ENCODE peak calls at places on chromosomes 2 and 18, in five cellular contexts. K, I, X, Y and S are unnamed samples.

GRCh38 chr2:64192080-64192479 is 47.9 kb upstream of the PELI1 start:
- DNase-seq in I (no peak), K (no peak), Y (no peak), X (no peak), S (no peak)

GRCh38 chr2:157789933-157790511 is 86.1 kb downstream of the ACVR1 start:
- DNase-seq in X (no peak), Y (no peak), I (no peak), K (no peak), S (no peak)

GRCh38 chr2:212416126-212416525 is 122.5 kb downstream of the ERBB4 start:
- DNase-seq in K (no peak), Y (no peak), X (no peak), I (no peak), S (no peak)

GRCh38 chr2:70888389-70888924 is 47.2 kb upstream of the ATP6V1B1 start:
- DNase-seq in I (no peak), X (no peak), Y (no peak), K (no peak), S (no peak)

GRCh38 chr18:6058941-6059340 is 163.6 kb upstream of the TMEM200C start:
- DNase-seq in K (no peak), Y (no peak), X (no peak), I (no peak), S (peak)

GRCh38 chr2:132633635-132634034 is 36.4 kb downstream of the LYPD1 start:
- DNase-seq in X (no peak), I (no peak), Y (no peak), K (no peak), S (no peak)

GRCh38 chr18:78741381-78742340 is 238.0 kb upstream of the SALL3 start:
- DNase-seq in I (no peak), X (no peak), K (no peak), Y (no peak), S (no peak)

GRCh38 chr2:86628091-86628522 is 4.4 kb upstream of the RNF103 start:
- DNase-seq in K (no peak), X (no peak), I (no peak), Y (peak), S (peak)

GRCh38 chr18:57819119-57819518 is 16.0 kb upstream of the ATP8B1 start:
- DNase-seq in K (no peak), X (no peak), Y (no peak), I (no peak), S (no peak)

GRCh38 chr2:60641866-60642788 is 88.7 kb upstream of the BCL11A start:
- DNase-seq in I (no peak), K (peak), Y (no peak), X (peak), S (peak)

GRCh38 chr18:76803814-76804213 is 18.5 kb upstream of the ZNF236 start:
- DNase-seq in K (peak), I (no peak), X (peak), Y (peak), S (peak)

GRCh38 chr2:50344509-50345106 is 687.3 kb downstream of the NRXN1 start:
- DNase-seq in X (no peak), I (no peak), K (no peak), Y (no peak), S (no peak)

GRCh38 chr2:21262426-21262940 is 138.7 kb downstream of the TDRD15 start:
- DNase-seq in Y (no peak), I (no peak), K (no peak), X (no peak), S (no peak)

GRCh38 chr2:25685030-25685429 is 11.7 kb upstream of the DTNB start:
- DNase-seq in X (no peak), I (no peak), K (no peak), Y (no peak), S (no peak)

GRCh38 chr2:23756593-23757292 is 170.2 kb downstream of the ATAD2B start:
- DNase-seq in Y (no peak), I (no peak), X (no peak), K (no peak), S (no peak)

GRCh38 chr2:65607906-65608305 is 175.5 kb upstream of the SPRED2 start:
- DNase-seq in I (no peak), Y (no peak), K (no peak), X (no peak), S (no peak)

GRCh38 chr2:143321994-143322393 is 192.8 kb downstream of the ARHGAP15 start:
- DNase-seq in K (peak), X (no peak), I (no peak), Y (no peak), S (no peak)

GRCh38 chr18:44839239-44839666 is 158.6 kb downstream of the SETBP1 start:
- DNase-seq in X (no peak), Y (peak), K (peak), I (no peak), S (no peak)

GRCh38 chr2:50863856-50864255 is 168.1 kb downstream of the NRXN1 start:
- DNase-seq in K (no peak), I (no peak), Y (no peak), X (no peak), S (no peak)

GRCh38 chr2:33018271-33018670 is 71.5 kb downstream of the LTBP1 start:
- DNase-seq in I (no peak), K (no peak), Y (no peak), X (no peak), S (no peak)

GRCh38 chr2:187644991-187645390 is 90.8 kb upstream of the TFPI start:
- DNase-seq in K (no peak), I (no peak), Y (no peak), X (no peak), S (no peak)

GRCh38 chr18:32049393-32050161 is 31.0 kb downstream of the RNF125 start:
- DNase-seq in K (no peak), I (no peak), Y (no peak), X (no peak), S (no peak)

GRCh38 chr2:174771631-174772491 is 7.6 kb upstream of the CHRNA1 start:
- DNase-seq in X (peak), K (peak), I (peak), Y (no peak), S (peak)

GRCh38 chr2:241854342-241855244 is 4.1 kb downstream of the PDCD1 start:
- DNase-seq in I (no peak), Y (no peak), X (peak), K (peak), S (peak)

GRCh38 chr18:24259869-24260662 is 121.2 kb downstream of the CABYR start:
- DNase-seq in I (no peak), X (no peak), Y (no peak), K (no peak), S (no peak)

GRCh38 chr2:241638063-241638660 is 669 bp downstream of the ATG4B start:
- DNase-seq in K (no peak), I (no peak), Y (no peak), X (no peak), S (no peak)

GRCh38 chr18:13136056-13136688 is 82.4 kb upstream of the LDLRAD4 start:
- DNase-seq in I (no peak), K (no peak), Y (no peak), X (no peak), S (no peak)

GRCh38 chr2:97844311-97844859 is 131.0 kb downstream of the ZAP70 start:
- DNase-seq in Y (no peak), I (no peak), X (peak), K (no peak), S (no peak)

GRCh38 chr18:3262234-3263171 is 570 bp downstream of the MYL12B start:
- DNase-seq in Y (no peak), I (no peak), K (peak), X (no peak), S (no peak)

DNA sequence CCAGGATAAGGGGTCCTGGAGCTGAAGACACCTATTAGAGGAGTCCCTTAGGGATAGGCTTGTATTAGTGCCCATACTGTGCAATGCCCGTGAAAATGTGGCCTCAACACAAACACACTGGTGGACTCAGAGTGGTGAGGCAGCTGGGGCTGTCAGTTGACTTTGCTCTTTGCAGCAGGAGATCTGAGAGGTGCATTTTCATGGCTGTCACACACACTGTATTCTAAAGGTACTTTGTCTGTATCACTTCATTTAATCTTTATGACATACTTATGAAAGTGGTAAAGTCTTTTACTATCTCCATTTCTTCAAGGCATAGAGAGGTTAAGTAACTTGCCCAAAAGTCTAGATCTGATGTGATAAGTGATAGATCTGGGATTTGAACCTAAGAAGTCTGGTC is 55.1 kb upstream of the GCFC2 start:
- DNase-seq in X (no peak), Y (no peak), K (no peak), I (no peak), S (no peak)
- H3K4me2 ChIP-seq in X (no peak), Y (no peak), K (no peak), I (no peak), S (no peak)

GRCh38 chr2:141767051-141767450 is 363.8 kb downstream of the LRP1B start:
- DNase-seq in I (no peak), Y (no peak), X (no peak), K (no peak), S (no peak)

GRCh38 chr2:141766225-141766624 is 364.6 kb downstream of the LRP1B start:
- DNase-seq in Y (no peak), I (no peak), X (no peak), K (no peak), S (no peak)

GRCh38 chr2:141770511-141770910 is 360.3 kb downstream of the LRP1B start:
- DNase-seq in Y (no peak), X (no peak), K (no peak), I (no peak), S (no peak)
- TF ChIP-seq TAF1 in Y (no peak), X (no peak), K (no peak), I (no peak), S (no peak)

GRCh38 chr2:237604391-237604790 is 13.9 kb upstream of the RAB17 start:
- DNase-seq in X (no peak), K (no peak), I (no peak), Y (no peak), S (no peak)

GRCh38 chr2:237602409-237602808 is 11.9 kb upstream of the RAB17 start:
- DNase-seq in K (no peak), Y (no peak), I (no peak), X (no peak), S (no peak)

GRCh38 chr2:237604960-237605359 is 14.4 kb upstream of the RAB17 start:
- DNase-seq in I (no peak), K (no peak), Y (no peak), X (no peak), S (peak)

GRCh38 chr2:237603049-237603717 is 12.6 kb upstream of the RAB17 start:
- DNase-seq in I (no peak), K (no peak), X (no peak), Y (no peak), S (no peak)

DNA sequence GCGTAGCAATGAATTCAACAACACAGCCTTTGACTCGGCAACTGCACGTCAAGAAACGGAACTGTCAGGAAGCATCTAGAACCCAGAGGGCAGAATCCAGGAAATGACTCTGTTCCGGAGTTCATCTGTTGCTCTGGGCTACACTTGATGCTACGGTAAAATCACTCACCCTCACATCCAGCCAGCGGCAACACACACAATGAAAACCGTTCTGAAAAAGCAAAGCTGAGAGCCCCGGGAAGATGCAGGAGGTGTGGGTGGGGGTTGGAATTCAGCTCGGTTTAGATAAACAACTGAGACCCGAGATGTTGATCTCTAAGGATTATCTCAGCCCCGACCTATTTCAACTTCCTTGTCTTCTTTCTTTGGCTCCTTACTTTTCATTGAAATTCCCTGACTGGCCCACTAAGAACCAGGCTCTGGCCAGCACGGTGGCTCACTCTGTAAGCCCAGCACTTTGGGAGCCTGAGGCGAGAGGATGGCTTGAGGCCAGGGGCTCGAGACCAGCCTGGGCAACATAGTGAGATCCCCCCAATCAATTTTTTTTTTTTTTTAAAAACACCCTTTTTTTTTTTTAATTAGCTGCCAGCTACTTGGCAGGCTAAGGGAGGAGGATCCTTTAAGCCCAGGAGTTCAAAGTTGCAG is 13.3 kb upstream of the RAB17 start:
- DNase-seq in X (no peak), I (no peak), Y (peak), K (no peak), S (peak)
- H3K4me2 ChIP-seq in X (no peak), I (no peak), Y (peak), K (no peak), S (peak)

GRCh38 chr2:240144649-240145261 is 4.3 kb upstream of the OTOS start:
- DNase-seq in X (no peak), Y (no peak), K (no peak), I (no peak), S (no peak)

GRCh38 chr2:240143276-240143675 is 2.8 kb upstream of the OTOS start:
- DNase-seq in Y (no peak), X (no peak), K (no peak), I (no peak), S (no peak)

GRCh38 chr2:240145461-240145860 is 5.0 kb upstream of the OTOS start:
- DNase-seq in X (no peak), Y (no peak), I (no peak), K (no peak), S (no peak)

GRCh38 chr2:240142859-240143258 is 2.4 kb upstream of the OTOS start:
- DNase-seq in Y (no peak), X (no peak), K (no peak), I (no peak), S (no peak)

DNA sequence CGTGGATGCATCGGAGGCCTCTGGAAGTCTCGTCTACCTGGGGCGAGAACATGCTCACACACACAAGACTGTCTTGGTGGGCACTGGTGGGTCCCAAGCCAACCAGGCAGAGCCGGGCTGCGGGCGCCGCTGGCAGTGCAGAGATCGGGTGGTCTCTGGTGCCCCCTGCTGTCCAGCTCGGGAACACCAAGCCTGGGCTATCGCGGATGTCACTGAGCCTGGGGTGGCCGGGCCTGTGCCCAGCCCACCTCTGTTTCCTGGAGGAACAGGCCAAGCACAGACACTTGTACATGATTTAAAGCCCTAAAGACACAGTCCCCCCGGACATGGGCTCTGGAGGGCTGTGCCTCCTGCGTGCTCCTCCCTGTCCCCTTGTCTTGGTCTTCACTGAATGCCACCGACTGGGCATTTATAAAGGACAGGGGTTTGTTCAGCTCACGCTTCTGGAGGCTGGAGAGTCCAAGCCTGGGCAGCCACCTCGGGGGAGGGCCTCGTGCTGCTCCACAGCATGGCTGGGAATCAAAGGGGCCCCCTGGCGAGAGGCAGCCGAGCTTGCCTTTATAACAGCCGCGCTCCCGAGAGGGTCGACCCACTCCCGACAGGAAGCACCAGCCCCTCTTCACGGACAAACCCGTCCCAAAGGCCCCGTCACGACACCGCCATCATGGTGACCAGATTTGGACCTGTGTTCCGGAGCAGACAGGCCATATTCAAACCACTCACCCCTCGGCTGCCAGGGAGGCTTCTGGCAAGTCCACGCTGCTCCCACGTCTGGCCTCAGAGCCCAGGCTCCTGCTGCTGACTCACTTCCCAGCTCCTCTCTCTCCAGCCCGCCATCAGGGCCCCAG is 3.6 kb upstream of the OTOS start:
- DNase-seq in X (peak), I (peak), K (peak), Y (no peak), S (peak)
- TF ChIP-seq TAF1 in X (no peak), I (no peak), K (no peak), Y (no peak), S (no peak)

DNA sequence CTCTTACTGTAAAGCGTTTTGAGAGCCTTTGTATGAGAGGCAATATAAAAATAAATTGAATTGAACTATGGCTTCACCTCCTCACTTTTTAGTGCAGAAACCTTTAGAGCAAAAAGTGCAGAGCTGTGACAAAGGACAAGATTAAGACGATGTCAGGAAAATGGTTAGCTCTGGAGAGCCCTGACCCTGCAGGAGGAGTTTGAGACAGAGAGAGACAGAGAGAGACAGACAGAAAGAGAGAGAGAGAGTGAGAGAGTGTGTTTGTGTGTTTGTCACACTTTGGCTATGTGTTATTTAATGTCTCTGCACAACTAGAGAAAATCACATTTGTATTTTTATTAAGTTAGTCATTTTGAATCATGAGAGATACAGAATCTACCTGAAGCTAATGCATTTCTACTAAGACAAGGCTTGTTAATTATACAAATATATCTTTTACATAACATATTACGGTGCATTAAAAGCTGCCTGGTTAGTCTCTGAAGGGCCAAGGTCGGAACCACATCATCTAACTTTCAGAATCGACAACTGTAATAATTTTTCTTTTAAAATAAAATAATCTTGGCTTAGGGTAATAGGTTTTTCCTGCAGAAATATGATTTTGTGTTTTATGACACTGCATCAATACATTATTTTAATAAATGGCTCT is 423.5 kb upstream of the ZEB2 start:
- DNase-seq in X (no peak), I (no peak), Y (no peak), K (no peak), S (no peak)
- H3K4me2 ChIP-seq in X (peak), I (no peak), Y (no peak), K (peak), S (no peak)

DNA sequence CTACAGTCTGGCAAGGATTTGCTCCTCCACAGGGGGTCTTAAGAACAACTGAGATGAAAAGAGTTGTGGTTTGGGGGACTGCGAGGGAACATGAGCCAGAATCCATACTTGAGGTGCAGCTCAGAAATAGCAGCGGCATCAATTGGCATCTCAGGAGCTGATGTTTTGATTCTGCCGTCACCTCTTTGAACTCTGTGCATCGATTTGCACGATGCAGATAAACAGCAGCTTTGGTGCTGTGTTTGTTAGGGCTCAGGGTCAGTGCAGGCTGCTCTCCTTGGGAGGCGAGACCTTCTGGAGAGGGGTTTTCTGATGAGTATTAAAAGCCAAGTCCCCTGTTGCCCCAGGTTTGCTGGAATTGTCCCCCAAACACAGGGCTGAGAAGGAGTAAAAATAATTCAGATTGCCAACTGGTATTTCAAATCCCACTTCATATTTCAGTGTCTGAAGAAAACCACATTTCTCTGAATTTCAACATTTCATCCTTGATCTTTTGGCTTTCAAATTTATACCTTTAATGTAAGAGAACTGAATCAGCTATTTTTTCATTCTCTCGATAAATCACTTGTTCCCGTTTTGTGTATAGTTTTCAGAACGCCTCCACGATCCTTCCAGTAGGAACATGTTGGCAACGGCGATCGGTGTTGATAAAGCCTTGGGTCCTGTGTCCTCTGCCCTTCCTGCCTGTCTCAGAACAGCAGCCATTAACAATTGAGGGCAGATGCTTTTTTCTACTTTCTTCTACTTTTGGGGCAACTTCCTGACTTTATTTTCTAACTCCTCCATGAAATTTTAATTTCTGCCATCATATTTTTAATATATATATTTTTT is 65.0 kb downstream of the RAB31 start:
- DNase-seq in I (no peak), X (no peak), K (no peak), Y (no peak), S (no peak)
- TF ChIP-seq TAF1 in I (no peak), X (no peak), K (no peak), Y (no peak), S (no peak)